ENCODE peak calls at places on chromosome X, in nine cellular contexts. O, U, C, G, Y, B, P, A and S are unnamed samples.

GRCh38 chrX:139086243-139086642 is 374.7 kb upstream of the FGF13 start:
- DNase-seq in O (no peak), U (no peak), C (no peak), G (no peak), Y (no peak), B (no peak), P (no peak), A (no peak), S (no peak)

GRCh38 chrX:80817002-80817401 is 7.3 kb upstream of the BRWD3 start:
- DNase-seq in O (no peak), U (no peak), C (no peak), G (no peak), Y (no peak), B (no peak), P (no peak), A (no peak), S (no peak)

GRCh38 chrX:132505116-132505515 is 16.3 kb upstream of the MBNL3 start:
- DNase-seq in O (no peak), U (no peak), C (no peak), G (no peak), Y (no peak), B (no peak), P (no peak), A (no peak), S (no peak)

GRCh38 chrX:4263005-4263404 is 549.6 kb upstream of the PRKX start:
- DNase-seq in O (no peak), U (peak), C (no peak), G (no peak), Y (no peak), B (no peak), P (no peak), A (no peak), S (no peak)

GRCh38 chrX:20585782-20586181 is 319.1 kb upstream of the RPS6KA3 start:
- DNase-seq in O (no peak), U (no peak), C (no peak), G (no peak), Y (no peak), B (no peak), P (no peak), A (no peak), S (no peak)

GRCh38 chrX:150767475-150768131 is 74.4 kb downstream of the MTMR1 start:
- DNase-seq in O (peak), U (no peak), C (peak), G (peak), Y (peak), B (peak), P (no peak), A (no peak), S (no peak)

GRCh38 chrX:21656587-21657317 is 1.4 kb downstream of the KLHL34 start:
- DNase-seq in O (no peak), U (no peak), C (no peak), G (no peak), Y (no peak), B (no peak), P (no peak), A (no peak), S (no peak)

GRCh38 chrX:2508648-2509335 is 8.0 kb upstream of the DHRSX start:
- DNase-seq in O (no peak), U (no peak), C (no peak), G (no peak), Y (no peak), B (no peak), P (no peak), A (no peak), S (no peak)

GRCh38 chrX:56232221-56233082 is at the start of gene KLF8:
- DNase-seq in O (peak), U (no peak), C (peak), G (no peak), Y (no peak), B (peak), P (no peak), A (peak), S (peak)

DNA sequence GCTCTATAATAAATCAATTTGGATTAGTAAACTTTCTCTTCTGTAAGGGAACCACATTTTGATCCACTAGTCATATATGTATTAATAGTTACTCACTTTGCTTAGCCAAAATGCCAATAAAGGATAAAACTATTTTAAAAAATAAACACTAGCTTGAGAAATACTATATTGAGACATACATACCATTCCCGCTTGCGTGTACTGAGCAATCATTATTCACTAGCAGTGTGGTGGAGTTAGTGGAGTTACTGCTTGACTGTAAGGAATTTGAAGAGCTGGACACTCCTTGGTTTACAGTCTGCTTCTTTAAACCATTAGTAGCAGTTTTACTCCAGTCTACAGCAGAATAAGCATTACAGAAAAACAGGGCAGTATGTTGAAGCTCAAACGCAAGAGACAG is 10.8 kb upstream of the PHKA2 start:
- DNase-seq in O (peak), U (peak), C (no peak), G (no peak), Y (no peak), B (no peak), P (no peak), A (no peak), S (no peak)
- H3K4me3 ChIP-seq in O (no peak), U (peak), C (no peak), G (no peak), Y (no peak), B (no peak), P (no peak), A (no peak), S (no peak)

GRCh38 chrX:153885968-153886903 is at the start of gene L1CAM:
- DNase-seq in O (no peak), U (no peak), C (no peak), G (no peak), Y (no peak), B (no peak), P (no peak), A (no peak), S (no peak)

GRCh38 chrX:153886915-153887314 is 942 bp upstream of the L1CAM start:
- DNase-seq in O (no peak), U (no peak), C (no peak), G (no peak), Y (no peak), B (no peak), P (no peak), A (no peak), S (no peak)

GRCh38 chrX:153889123-153889522 is 3.1 kb upstream of the L1CAM start:
- DNase-seq in O (no peak), U (no peak), C (no peak), G (no peak), Y (no peak), B (no peak), P (no peak), A (no peak), S (no peak)

GRCh38 chrX:153888344-153888743 is 2.4 kb upstream of the L1CAM start:
- DNase-seq in O (no peak), U (no peak), C (no peak), G (no peak), Y (no peak), B (no peak), P (no peak), A (no peak), S (no peak)

GRCh38 chrX:153887385-153887784 is 1.4 kb upstream of the L1CAM start:
- DNase-seq in O (no peak), U (no peak), C (no peak), G (no peak), Y (no peak), B (no peak), P (no peak), A (no peak), S (no peak)
- H3K4me3 ChIP-seq in O (no peak), U (no peak), C (no peak), G (no peak), Y (no peak), B (no peak), P (no peak), A (no peak), S (no peak)

GRCh38 chrX:106802388-106803275 is at the start of gene TBC1D8B:
- DNase-seq in O (peak), U (peak), C (peak), G (peak), Y (peak), B (peak), P (peak), A (peak), S (no peak)
- H3K4me3 ChIP-seq in O (peak), U (peak), C (peak), G (peak), Y (peak), B (peak), P (peak), A (peak), S (peak)

GRCh38 chrX:69396916-69397315 is 107.2 kb upstream of the NALF2 start:
- DNase-seq in O (no peak), U (no peak), C (no peak), G (no peak), Y (no peak), B (no peak), P (no peak), A (no peak), S (no peak)
- H3K4me3 ChIP-seq in O (no peak), U (no peak), C (no peak), G (no peak), Y (no peak), B (no peak), P (no peak), A (no peak), S (no peak)